ENCODE peak calls at places on chromosomes 3 and 15, in six cellular contexts. B is K562, C is sigmoid colon, G is A549, T is body of pancreas, U is endothelial cell of umbilical vein. I is an unnamed sample. For H3K4me1, the result is how much of the 10 kb centered on the place peaks cover.

GRCh38 chr3:170848294-170848917 is 21.6 kb downstream of the RPL22L1 start:
- DNase-seq in U (peak), T (no peak), C (no peak), B (no peak), G (no peak), I (no peak)

GRCh38 chr3:126156468-126156867 is 23.9 kb downstream of the ALDH1L1 start:
- DNase-seq in U (no peak), T (no peak), G (peak), C (no peak), B (peak), I (no peak)

GRCh38 chr3:109803274-109803673 is 465.9 kb upstream of the DPPA4 start:
- DNase-seq in B (no peak), T (no peak), C (no peak), U (no peak), G (peak), I (no peak)

GRCh38 chr15:25903024-25903581 is 40.0 kb upstream of the ATP10A start:
- DNase-seq in T (no peak), G (no peak), B (no peak), C (peak), U (no peak), I (no peak)

GRCh38 chr15:89399070-89399389 is 64.4 kb upstream of the POLG start:
- DNase-seq in T (no peak), U (no peak), G (no peak), C (no peak), B (no peak), I (no peak)

GRCh38 chr3:18047052-18047451 is 304.6 kb upstream of the TBC1D5 start:
- DNase-seq in G (no peak), C (no peak), B (no peak), U (no peak), T (no peak), I (no peak)

GRCh38 chr3:134928392-134928791 is 133.3 kb downstream of the EPHB1 start:
- DNase-seq in B (no peak), T (no peak), U (no peak), C (peak), G (no peak), I (no peak)

GRCh38 chr3:99859855-99860254 is 42.2 kb downstream of the CMSS1 start:
- DNase-seq in T (no peak), C (no peak), U (peak), G (peak), B (no peak), I (no peak)

GRCh38 chr3:173411288-173412064 is 13.9 kb downstream of the NLGN1 start:
- DNase-seq in B (no peak), T (peak), C (no peak), U (peak), G (peak), I (no peak)

GRCh38 chr15:72766025-72766424 is 17.5 kb downstream of the ADPGK start:
- DNase-seq in B (no peak), T (no peak), G (no peak), U (no peak), C (no peak), I (no peak)

GRCh38 chr3:45988804-45989203 is 6.8 kb downstream of the FYCO1 start:
- DNase-seq in G (no peak), U (peak), B (no peak), T (no peak), C (no peak), I (no peak)

DNA sequence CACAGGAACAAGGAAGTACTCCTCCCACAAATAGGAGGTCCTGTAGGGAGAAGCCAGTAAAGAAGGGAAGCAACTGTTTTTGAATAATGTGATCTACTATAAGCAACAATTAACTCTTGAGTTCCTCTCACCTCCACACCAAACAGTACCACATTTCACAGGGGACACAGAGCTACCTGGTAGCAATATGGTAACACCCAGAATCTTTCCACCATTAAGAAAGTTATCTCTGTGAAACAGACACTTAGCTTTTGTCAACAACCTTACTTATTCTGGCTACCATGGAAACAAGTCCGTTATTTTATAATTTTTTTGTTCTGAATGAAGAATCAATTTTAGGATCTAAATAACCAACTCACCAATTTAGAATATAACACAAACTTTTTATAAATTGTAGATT is 49.5 kb downstream of the TBL1XR1 start:
- DNase-seq in T (no peak), C (no peak), U (no peak), B (peak), G (no peak), I (no peak)
- H3K4me1 ChIP-seq in T (under half), C (under half), U (under half), B (under half), G (half or more), I (under half)

GRCh38 chr3:195182470-195182795 is 88.5 kb downstream of the XXYLT1 start:
- DNase-seq in U (peak), B (peak), C (peak), T (no peak), G (no peak), I (no peak)
- TF ChIP-seq POLR2A in U (no peak), B (no peak), C (no peak), T (no peak), G (no peak), I (no peak)

DNA sequence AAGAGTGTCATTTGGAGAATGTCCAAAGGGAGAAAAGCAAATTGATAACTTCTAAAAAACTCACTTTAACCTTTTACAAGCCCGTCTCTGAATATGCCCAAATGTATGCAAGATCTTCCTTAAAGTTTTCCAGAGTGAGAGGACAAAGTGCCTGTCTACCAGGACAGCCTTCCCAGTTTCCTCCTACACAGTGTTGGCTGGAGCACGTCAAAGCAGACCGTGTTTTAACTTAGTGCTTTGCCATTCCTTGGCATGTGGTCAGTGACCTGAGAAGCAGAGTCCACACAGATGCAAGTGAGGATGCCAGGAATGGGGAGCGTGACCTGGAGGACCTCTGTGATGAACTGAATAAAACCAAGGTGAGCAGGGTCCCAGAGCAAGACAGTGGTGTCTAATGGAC is 245.7 kb downstream of the FAM43A start:
- DNase-seq in C (no peak), B (no peak), U (no peak), T (no peak), G (no peak), I (no peak)
- H3K4me1 ChIP-seq in C (under half), B (under half), U (under half), T (under half), G (under half), I (under half)

DNA sequence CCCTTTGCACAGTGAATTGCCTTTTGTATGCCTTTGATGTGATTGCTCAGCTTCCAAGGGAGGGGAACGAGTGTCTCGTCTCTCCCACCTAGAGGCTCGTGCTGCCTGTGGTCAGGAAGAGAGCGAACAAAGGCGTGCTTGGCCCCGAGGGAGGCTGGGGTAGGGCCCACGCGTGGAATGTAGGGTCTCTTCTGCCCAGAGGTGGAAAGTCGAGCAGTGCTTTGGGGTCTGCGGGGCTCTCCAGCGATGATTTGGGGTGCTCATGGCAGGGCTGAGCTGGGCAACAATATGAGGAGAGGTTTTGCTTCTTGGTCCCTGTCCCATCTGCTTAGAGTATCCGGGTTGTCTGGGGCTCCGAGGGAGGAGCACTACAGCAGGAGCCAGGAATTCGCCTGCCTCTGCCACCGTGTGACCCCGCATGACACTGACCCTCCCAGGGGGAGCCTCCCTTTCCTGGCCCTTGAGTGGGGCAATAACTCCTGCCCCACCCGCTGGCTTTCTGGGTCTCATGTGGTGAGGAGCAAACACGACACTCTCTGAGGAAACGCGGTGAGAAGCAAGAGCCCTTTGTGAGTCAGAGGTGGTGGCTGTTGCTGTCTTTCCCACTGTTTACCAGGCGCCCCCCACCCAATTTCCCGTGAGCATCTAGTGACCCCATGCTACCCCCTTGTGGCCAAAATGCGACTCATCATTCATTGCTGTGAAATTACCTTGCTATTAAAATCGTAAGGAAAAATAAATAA is 29.6 kb downstream of the CCNL1 start:
- DNase-seq in B (peak), G (peak), T (peak), C (peak), U (peak), I (peak)
- TF ChIP-seq POLR2A in B (no peak), G (no peak), T (no peak), C (no peak), U (no peak), I (no peak)

DNA sequence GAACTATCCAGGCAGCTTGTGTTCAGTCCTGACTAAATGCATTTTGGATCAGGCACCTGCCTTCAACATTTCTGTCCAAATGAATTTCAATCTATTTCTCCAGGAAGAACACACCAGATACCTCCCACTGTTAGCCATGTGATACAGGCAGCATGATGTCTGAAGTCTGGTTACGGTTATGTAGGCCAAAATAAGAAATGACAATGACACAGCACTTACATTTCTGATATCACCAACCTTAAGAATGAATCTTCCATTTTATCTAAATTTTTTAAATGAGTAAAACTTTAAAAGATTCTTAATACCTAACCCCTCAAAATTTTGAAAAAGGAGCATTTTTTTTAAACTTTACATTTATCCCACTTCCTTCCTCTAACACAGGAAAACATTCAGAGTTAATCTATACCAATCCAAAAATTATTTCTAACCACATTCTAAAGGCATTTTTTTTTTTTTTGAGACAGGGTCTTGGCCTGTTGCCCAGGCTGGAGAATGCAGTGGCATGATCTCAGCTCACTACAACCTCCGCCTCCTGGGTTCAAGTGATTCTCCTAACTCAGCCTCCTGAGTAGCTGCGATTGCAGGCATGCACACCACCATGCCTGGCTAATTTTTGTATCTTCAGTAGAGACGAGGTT is at the start of gene MAP4:
- DNase-seq in T (no peak), B (peak), U (peak), C (no peak), G (peak), I (peak)
- H3K4me1 ChIP-seq in T (half or more), B (under half), U (under half), C (under half), G (half or more), I (under half)

DNA sequence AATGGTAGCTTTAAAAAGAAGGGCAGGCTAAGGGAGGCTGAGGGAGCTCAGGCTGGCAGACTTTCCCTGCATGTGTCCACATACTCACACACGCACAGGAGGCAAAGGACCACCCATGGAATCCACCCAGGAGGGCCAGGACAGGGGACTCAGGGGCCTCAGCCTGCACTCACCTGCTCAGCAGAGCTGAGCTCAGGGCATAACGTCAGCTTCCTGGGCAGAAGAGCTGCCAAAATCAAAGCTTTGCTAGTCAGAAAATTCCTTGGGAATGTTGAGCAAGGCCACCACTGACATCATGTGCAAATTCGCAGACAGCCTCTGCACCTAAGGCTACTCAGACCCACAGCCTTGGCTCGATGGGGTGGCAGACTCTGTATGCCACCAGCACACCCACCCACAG is 16.4 kb upstream of the ALAS1 start:
- DNase-seq in G (no peak), T (no peak), U (no peak), C (no peak), B (no peak), I (no peak)
- TF ChIP-seq POLR2A in G (no peak), T (no peak), U (no peak), C (no peak), B (no peak), I (no peak)

DNA sequence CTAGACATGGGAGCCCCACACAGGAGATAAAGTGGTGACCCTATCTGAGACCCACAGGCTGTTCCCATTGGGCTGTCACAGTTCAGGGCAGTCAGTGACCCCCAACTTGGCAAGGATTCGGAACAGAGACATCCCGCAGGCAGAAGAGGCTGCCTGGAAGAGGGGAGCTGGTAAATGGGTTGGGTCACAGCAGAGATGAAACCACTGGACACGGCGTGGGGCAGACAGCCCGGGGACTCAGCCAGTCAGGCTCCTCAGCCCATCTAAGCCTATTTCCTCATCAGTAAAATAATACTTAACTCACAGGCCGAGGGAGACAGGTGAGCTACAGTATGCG is 1.8 kb downstream of the CLN6 start:
- DNase-seq in B (peak), C (no peak), G (no peak), T (no peak), U (no peak), I (no peak)
- H3K4me1 ChIP-seq in B (under half), C (under half), G (under half), T (under half), U (under half), I (under half)

GRCh38 chr3:102123590-102124190 is 274.4 kb downstream of the NFKBIZ start:
- DNase-seq in B (no peak), T (no peak), U (no peak), C (no peak), G (no peak), I (no peak)

GRCh38 chr3:102125994-102126368 is 276.7 kb downstream of the NFKBIZ start:
- DNase-seq in G (no peak), B (no peak), U (no peak), T (no peak), C (no peak), I (no peak)

GRCh38 chr3:102124301-102125158 is 275.2 kb downstream of the NFKBIZ start:
- DNase-seq in C (no peak), G (no peak), U (no peak), T (no peak), B (no peak), I (no peak)

GRCh38 chr3:102125197-102125993 is 276.1 kb downstream of the NFKBIZ start:
- DNase-seq in B (no peak), C (no peak), U (no peak), T (no peak), G (no peak), I (no peak)

DNA sequence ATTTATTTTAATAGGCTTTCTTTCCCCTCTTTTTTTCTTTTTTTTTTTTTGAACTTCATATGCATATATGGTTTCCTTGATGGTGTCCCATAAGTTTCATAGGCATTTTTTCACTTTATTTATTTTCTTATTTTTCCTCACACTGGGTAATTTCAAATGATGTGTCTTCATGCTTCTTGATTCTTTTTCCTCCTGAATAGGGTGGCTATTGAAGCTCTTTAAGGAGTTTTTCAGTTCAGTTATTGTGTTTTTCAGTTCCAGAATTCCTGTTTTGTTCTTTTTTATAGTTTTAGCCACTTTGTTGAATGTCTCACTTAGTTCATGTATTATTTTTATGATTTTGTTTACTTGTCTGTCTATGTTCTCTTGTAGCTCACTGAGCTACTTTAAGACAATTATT is 273.2 kb downstream of the NFKBIZ start:
- DNase-seq in B (no peak), G (no peak), U (no peak), C (no peak), T (no peak), I (no peak)
- TF ChIP-seq POLR2A in B (no peak), G (no peak), U (no peak), C (no peak), T (no peak), I (no peak)

GRCh38 chr15:68057758-68058157 is 3.6 kb downstream of the PIAS1 start:
- DNase-seq in G (no peak), B (no peak), U (no peak), T (no peak), C (no peak), I (no peak)

GRCh38 chr15:68056097-68056865 is 2.2 kb downstream of the PIAS1 start:
- DNase-seq in G (no peak), T (no peak), B (no peak), C (no peak), U (no peak), I (no peak)

GRCh38 chr15:68055224-68055705 is 1.1 kb downstream of the PIAS1 start:
- DNase-seq in U (peak), B (no peak), T (peak), G (peak), C (no peak), I (peak)

GRCh38 chr15:68054658-68055223 is 626 bp downstream of the PIAS1 start:
- DNase-seq in T (peak), B (peak), U (peak), C (peak), G (peak), I (peak)

GRCh38 chr15:68057089-68057488 is 3.0 kb downstream of the PIAS1 start:
- DNase-seq in C (no peak), T (no peak), G (no peak), U (no peak), B (no peak), I (no peak)
- H3K4me1 ChIP-seq in C (under half), T (half or more), G (under half), U (under half), B (under half), I (under half)

GRCh38 chr15:73984208-73984979 is 7.7 kb downstream of the STOML1 start:
- DNase-seq in B (no peak), T (no peak), G (no peak), U (no peak), C (peak), I (no peak)

GRCh38 chr15:73983773-73984172 is 8.3 kb downstream of the STOML1 start:
- DNase-seq in U (no peak), B (no peak), T (no peak), G (no peak), C (peak), I (no peak)

GRCh38 chr15:73981761-73982222 is 10.3 kb downstream of the STOML1 start:
- DNase-seq in C (peak), T (no peak), G (no peak), U (no peak), B (no peak), I (no peak)

GRCh38 chr15:73983211-73983727 is 8.8 kb downstream of the STOML1 start:
- DNase-seq in C (peak), B (no peak), T (no peak), G (no peak), U (peak), I (peak)

DNA sequence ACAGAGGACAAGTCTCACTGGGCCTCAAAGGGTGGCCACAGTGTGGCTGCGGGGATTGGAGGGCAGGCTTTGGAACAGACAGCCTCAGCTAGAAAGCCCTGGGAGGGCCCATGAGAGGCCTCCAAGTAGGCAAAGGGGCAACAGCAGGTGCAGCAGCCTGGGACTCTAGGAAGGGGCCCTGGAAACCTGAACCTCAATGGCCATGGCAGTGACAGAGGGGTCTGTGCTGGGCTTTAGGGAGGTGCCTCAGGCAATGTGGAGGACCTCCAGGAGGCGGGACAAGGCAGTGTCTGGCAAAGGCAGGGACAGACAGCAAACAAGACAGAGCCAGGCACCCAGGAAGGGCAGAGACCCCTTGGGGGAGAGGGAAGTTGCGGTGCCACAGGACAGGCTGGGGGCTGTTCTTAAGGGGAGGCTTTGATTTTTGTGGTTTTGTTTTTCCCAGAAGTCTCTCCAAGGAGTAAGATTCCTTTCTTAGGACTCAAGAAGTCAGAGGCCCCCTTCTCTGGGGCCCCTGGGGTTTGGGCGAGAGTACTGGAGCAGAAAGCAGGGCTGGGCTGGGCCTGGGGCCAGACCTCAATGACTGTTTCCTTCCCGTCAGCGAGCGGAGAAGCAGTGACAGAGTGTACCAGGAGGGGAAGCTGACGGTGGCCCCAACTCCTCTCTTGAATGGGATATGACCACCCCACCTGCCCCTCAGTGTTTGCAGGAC is 9.7 kb downstream of the STOML1 start:
- DNase-seq in B (no peak), U (peak), T (peak), G (no peak), C (peak), I (peak)
- TF ChIP-seq POLR2A in B (no peak), U (peak), T (no peak), G (no peak), C (no peak), I (no peak)